ENCODE peak calls at places on chromosomes 7 and 10, in eight cellular contexts. P is tibial nerve, Y is foreskin keratinocyte, G is IMR-90, U is uterus, R is mucosa of descending colon, M is endothelial cell, D is ovary. L is an unnamed sample.

GRCh38 chr10:102120987-102121738 is 995 bp upstream of the LDB1 start:
- DNase-seq in P (peak), Y (peak), G (peak), U (peak), R (peak), M (peak), D (peak), L (peak)

GRCh38 chr7:120609136-120609753 is 248.7 kb downstream of the TSPAN12 start:
- DNase-seq in P (no peak), Y (no peak), G (no peak), U (no peak), R (no peak), M (no peak), D (no peak), L (no peak)

GRCh38 chr7:17020250-17020649 is 138.5 kb upstream of the AGR3 start:
- DNase-seq in P (no peak), Y (peak), G (no peak), U (no peak), R (no peak), M (no peak), D (no peak), L (no peak)

GRCh38 chr7:66250711-66251110 is 45.6 kb downstream of the TPST1 start:
- DNase-seq in P (no peak), Y (peak), G (peak), U (no peak), R (no peak), M (no peak), D (no peak), L (no peak)

GRCh38 chr10:101095550-101096213 is 33.9 kb downstream of the KAZALD1 start:
- DNase-seq in P (peak), Y (peak), G (peak), U (no peak), R (peak), M (peak), D (no peak), L (peak)

GRCh38 chr10:31340343-31340742 is 21.3 kb downstream of the ZEB1 start:
- DNase-seq in P (no peak), Y (no peak), G (no peak), U (no peak), R (no peak), M (no peak), D (no peak), L (no peak)

GRCh38 chr10:62815373-62816111 is 624 bp downstream of the EGR2 start:
- DNase-seq in P (no peak), Y (peak), G (no peak), U (no peak), R (peak), M (no peak), D (peak), L (peak)

GRCh38 chr10:88254091-88254490 is 329.0 kb downstream of the RNLS start:
- DNase-seq in P (no peak), Y (peak), G (peak), U (peak), R (no peak), M (no peak), D (no peak), L (no peak)

GRCh38 chr7:106126170-106126938 is 14.2 kb upstream of the SYPL1 start:
- DNase-seq in P (peak), Y (peak), G (peak), U (no peak), R (no peak), M (no peak), D (no peak), L (no peak)

GRCh38 chr7:90655566-90655965 is 59.4 kb downstream of the CDK14 start:
- DNase-seq in P (no peak), Y (peak), G (peak), U (no peak), R (no peak), M (no peak), D (no peak), L (no peak)

GRCh38 chr7:36653011-36653670 is 71.2 kb downstream of the AOAH start:
- DNase-seq in P (no peak), Y (peak), G (peak), U (no peak), R (no peak), M (no peak), D (no peak), L (no peak)

GRCh38 chr7:147276783-147277370 is 1160.3 kb downstream of the CNTNAP2 start:
- DNase-seq in P (no peak), Y (no peak), G (no peak), U (no peak), R (no peak), M (no peak), D (no peak), L (no peak)

GRCh38 chr10:45001382-45002148 is 842 bp downstream of the ZNF22 start:
- DNase-seq in P (no peak), Y (peak), G (peak), U (peak), R (peak), M (peak), D (peak), L (no peak)

GRCh38 chr7:69429817-69430501 is 168.3 kb upstream of the AUTS2 start:
- DNase-seq in P (peak), Y (no peak), G (no peak), U (peak), R (peak), M (peak), D (peak), L (peak)

DNA sequence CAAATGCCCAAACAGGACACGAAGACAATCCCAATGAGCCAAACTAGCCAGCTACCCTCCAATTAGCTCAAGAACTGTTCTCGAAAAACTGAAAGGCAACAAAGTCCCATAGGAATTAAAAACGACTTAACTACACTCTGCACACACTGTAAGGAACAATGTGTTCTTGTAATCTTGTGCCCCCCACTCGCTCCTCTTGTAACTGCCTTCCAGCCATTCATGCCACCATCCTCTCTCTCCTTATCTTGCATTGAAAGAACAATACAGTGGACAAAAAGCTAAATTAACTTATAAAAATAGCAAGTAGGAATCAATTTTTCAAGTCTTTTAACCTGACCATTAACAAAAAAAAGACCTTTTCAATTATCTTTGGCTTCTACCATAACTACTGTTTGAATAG is 2.9 kb downstream of the CYTH3 start:
- DNase-seq in P (no peak), Y (no peak), G (no peak), U (no peak), R (no peak), M (no peak), D (no peak), L (no peak)
- TF ChIP-seq CTCF in P (no peak), Y (no peak), G (no peak), U (no peak), R (no peak), M (no peak), D (no peak), L (no peak)

GRCh38 chr7:12943781-12944180 is 256.3 kb downstream of the ARL4A start:
- DNase-seq in P (no peak), Y (peak), G (no peak), U (no peak), R (no peak), M (no peak), D (no peak), L (no peak)
- TF ChIP-seq CTCF in P (no peak), Y (no peak), G (no peak), U (no peak), R (no peak), M (no peak), D (no peak), L (no peak)

GRCh38 chr7:19754521-19755116 is 18.8 kb downstream of the TMEM196 start:
- DNase-seq in P (no peak), Y (peak), G (peak), U (no peak), R (no peak), M (peak), D (no peak), L (no peak)
- TF ChIP-seq CTCF in P (peak), Y (peak), G (peak), U (peak), R (peak), M (peak), D (no peak), L (peak)

DNA sequence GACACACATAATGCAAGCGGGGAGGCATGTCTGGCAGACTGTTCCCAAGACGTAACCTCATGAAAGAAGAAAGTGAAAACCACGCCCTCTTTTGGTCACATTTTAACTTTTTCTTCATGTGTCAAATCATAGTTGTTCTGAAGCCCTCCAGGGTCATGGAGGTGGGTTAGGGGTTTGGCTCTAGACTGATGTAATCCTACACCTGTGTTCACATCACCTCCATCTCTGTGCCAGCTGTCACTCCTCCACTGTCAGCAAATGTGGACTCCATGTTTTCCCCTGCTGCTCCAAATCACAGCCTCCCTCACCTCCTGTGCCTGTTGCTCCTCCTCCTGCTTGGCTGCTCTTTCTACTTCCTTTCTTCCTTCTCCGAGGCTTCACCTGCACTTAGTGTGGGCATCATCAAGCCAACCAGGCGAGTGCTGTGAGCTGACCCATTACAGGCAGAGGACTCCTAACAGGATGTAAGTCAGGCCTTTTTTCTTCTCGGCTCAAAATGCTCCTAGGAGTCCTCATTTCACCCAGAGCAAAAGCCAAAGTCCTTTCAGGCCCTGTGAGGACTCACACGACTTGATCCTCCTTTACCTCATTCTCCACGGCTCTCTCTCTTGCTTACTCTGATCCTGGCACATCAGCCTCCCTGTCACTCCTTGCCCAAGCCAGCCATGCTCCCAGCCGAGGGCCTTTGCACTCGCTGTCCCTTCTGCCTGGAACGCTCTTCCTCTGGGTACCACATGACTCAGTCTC is 66.4 kb upstream of the IFRD1 start:
- DNase-seq in P (no peak), Y (no peak), G (no peak), U (no peak), R (no peak), M (no peak), D (no peak), L (no peak)
- TF ChIP-seq CTCF in P (no peak), Y (peak), G (no peak), U (no peak), R (no peak), M (no peak), D (no peak), L (no peak)

DNA sequence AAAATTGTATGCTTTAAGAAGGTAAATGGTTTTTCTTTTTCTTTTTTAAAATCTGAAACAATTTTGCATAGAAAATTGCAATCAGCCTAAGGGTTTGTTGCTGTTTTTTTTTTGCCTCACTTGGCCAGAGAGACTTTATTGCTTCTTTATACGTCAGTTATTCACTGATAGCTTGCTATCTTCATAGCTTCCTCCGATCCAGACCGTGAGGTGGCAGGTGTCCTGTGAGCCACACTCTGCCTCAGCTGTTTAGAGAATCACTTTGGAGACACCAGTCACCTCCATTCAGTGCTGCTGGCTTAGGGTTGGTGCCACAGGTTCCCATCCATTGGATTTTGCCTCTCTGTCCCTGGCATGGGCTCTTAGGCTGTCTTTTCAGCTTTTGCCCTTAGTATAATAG is 68.0 kb downstream of the HHEX start:
- DNase-seq in P (no peak), Y (no peak), G (no peak), U (no peak), R (no peak), M (no peak), D (no peak), L (no peak)
- TF ChIP-seq CTCF in P (no peak), Y (no peak), G (no peak), U (no peak), R (no peak), M (no peak), D (no peak), L (no peak)

GRCh38 chr7:26191974-26192479 is 8.5 kb downstream of the HNRNPA2B1 start:
- DNase-seq in P (no peak), Y (no peak), G (no peak), U (no peak), R (no peak), M (no peak), D (no peak), L (no peak)
- TF ChIP-seq CTCF in P (no peak), Y (no peak), G (no peak), U (no peak), R (no peak), M (no peak), D (no peak), L (no peak)

DNA sequence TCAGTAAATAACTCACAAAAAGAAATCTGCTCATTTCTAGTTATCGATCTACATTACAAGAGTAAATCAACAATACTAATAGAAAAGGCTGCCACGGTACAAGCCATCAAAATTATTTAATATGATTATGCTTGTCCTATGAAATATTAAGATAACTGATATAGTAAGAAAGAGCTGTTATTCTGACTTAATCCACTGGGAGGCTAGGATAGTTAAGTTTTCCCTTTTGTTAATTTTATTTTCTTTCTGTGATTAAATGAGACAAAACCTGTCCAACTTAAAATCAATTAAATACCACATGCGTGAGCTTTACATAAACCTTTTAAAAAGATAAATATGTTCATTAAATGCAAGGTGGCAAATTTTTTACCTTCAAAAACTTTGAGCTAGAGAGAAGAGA is 114.8 kb downstream of the LMBR1 start:
- DNase-seq in P (no peak), Y (no peak), G (no peak), U (no peak), R (no peak), M (no peak), D (no peak), L (no peak)
- TF ChIP-seq CTCF in P (no peak), Y (peak), G (peak), U (no peak), R (no peak), M (peak), D (no peak), L (no peak)

DNA sequence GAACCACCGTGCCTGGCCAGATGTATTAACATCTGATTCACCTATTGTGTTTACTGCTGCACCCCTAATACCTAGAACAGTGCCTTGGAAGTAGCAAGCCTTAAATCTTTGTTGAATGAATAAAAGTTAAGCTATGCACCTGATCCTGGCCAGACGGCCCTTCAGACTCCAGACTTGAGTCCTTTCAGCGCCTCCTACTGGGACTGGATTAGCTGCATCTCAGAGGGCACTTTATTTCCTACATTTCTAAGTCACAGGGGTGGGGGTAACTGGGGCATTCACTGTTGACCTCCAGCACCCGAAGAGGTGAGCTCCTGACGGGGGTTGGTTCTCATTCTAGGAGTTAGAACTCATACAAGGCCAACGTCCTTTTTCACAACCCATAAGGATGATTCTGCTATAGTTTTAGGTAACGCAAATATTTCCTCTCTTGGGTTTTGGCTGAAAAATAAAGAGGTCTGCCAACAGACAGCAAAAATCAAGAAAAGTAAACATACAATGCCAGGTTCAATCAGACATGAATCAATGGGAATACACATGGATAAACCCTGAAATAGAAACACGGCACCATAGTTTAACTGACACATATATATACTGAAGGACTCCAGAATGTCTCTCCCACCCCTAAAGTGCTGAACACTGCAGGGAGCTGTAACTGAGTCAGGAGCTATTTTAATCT is 48.0 kb upstream of the DLG5 start:
- DNase-seq in P (no peak), Y (peak), G (peak), U (peak), R (no peak), M (peak), D (no peak), L (peak)
- TF ChIP-seq CTCF in P (no peak), Y (peak), G (peak), U (peak), R (no peak), M (peak), D (no peak), L (peak)

DNA sequence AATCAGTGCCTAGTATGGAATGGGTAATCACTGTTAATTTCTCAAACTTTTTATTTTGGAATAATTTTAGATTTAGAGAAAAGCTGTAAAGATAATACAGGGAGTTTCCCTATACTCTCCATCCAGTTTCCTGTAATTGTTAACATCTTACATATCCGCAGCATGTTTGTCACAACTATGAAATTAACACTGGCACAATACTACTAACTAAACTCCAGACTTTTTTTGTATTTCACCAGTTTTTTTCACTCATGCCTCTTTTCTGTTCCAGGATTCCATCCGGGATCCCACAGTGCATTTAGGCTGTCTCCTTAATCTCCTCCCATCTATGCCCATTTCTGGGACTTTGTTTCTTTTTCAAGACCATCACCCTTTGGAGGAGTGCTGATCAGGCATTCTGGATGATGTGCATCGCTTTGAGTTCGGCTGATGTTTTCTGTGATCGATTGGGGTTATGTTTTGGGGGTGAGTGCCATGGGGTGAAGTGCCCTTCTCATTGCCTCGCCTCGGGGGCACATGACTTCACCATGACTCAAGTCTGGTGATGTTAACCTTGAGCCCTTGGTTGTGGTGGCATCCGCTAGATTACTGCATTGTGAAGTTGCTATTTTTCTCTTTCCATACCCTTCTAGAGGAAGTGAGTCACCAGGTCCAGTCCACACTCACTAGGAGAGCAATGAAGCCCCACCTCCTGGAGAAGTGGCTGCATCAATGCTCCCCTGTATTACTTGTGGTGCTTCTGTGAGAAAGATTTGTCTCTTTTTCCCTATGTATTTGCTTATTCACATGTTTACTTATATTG is 43.9 kb upstream of the GRB10 start:
- DNase-seq in P (no peak), Y (peak), G (peak), U (no peak), R (no peak), M (no peak), D (no peak), L (no peak)
- TF ChIP-seq CTCF in P (no peak), Y (peak), G (peak), U (no peak), R (no peak), M (no peak), D (no peak), L (no peak)

DNA sequence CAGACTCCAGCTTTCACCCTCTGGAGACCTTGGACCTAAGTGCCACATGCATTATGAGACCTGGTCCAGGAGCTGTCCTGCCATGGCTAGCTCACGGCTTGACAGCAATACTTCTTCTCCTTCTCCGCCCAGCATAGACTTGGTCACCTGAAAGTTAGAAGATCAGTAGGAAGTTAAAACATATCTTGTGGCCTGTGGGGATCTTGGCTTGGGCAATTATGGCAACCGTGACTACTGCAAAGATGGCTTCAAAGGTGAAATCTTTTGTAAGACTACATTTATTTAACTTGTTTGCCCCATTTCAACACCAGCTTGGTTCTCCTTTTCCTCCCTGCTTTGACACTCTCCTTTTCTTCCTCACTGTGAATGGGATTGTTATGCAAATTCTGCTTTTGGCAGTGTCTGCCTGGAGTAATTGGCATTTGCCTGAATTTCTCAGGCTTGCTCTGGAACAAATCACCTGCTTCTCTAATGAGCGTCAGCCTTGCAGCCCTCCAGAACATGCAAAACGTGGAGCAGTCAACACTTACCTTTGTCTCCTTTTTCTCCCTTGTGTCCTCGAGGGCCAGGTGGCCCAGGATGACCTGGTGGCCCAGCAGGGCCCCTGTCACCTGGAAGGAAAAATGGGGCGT is 53.4 kb downstream of the COL17A1 start:
- DNase-seq in P (no peak), Y (no peak), G (no peak), U (no peak), R (no peak), M (no peak), D (no peak), L (no peak)
- TF ChIP-seq CTCF in P (no peak), Y (no peak), G (no peak), U (no peak), R (no peak), M (no peak), D (no peak), L (no peak)

L was measured in nephron progenitor cell.